ENCODE peak calls at places on chromosomes 7 and 10, in seven cellular contexts. C is HFFc6; P is AG20443; A is activated effector memory CD4-positive, alpha-beta T cell treated with anti-CD3 and anti-CD28 coated beads, Interleukin-2, amount 50 U/mL, for 16 hours; G is nephron progenitor cell; D is omental fat pad; J is SK-MEL-5. T is an unnamed sample.

GRCh38 chr7:22578048-22578770 is 78.2 kb upstream of the STEAP1B start:
- DNase-seq in C (peak; percentile 75), P (no peak), A (no peak), G (no peak), D (no peak), J (no peak), T (no peak)

GRCh38 chr10:15214237-15214636 is 45.7 kb upstream of the NMT2 start:
- DNase-seq in C (no peak), P (no peak), A (peak; percentile 47), G (no peak), D (no peak), J (no peak), T (no peak)

GRCh38 chr7:67377939-67378862 is 381.6 kb downstream of the TYW1 start:
- DNase-seq in C (peak; percentile 55), P (peak; percentile 82), A (peak; percentile 79), G (peak; percentile 82), D (peak; percentile 36), J (peak; percentile 91), T (peak; percentile 2)

GRCh38 chr7:140153666-140154161 is 23.1 kb downstream of the KDM7A start:
- DNase-seq in C (no peak), P (no peak), A (no peak), G (no peak), D (no peak), J (no peak), T (no peak)

GRCh38 chr10:128069351-128070051 is 56.7 kb downstream of the MKI67 start:
- DNase-seq in C (peak; percentile 50), P (peak; percentile 84), A (peak; percentile 92), G (peak; percentile 87), D (peak; percentile 30), J (peak; percentile 64), T (no peak)

GRCh38 chr10:70115948-70116682 is 16.5 kb downstream of the AIFM2 start:
- DNase-seq in C (peak; percentile 4), P (peak; percentile 72), A (peak; percentile 83), G (peak; percentile 65), D (peak; percentile 40), J (peak; percentile 53), T (no peak)

GRCh38 chr10:6071181-6072175 is 9.3 kb upstream of the IL2RA start:
- DNase-seq in C (no peak), P (no peak), A (no peak), G (no peak), D (no peak), J (no peak), T (no peak)

GRCh38 chr7:47846117-47846836 is 102.0 kb downstream of the PKD1L1 start:
- DNase-seq in C (peak; percentile 57), P (peak; percentile 53), A (no peak), G (no peak), D (no peak), J (no peak), T (no peak)

GRCh38 chr10:26855186-26855585 is 5.6 kb downstream of the ABI1 start:
- DNase-seq in C (peak; percentile 44), P (peak; percentile 19), A (no peak), G (no peak), D (no peak), J (no peak), T (no peak)

GRCh38 chr7:78924581-78924980 is 528.9 kb downstream of the MAGI2 start:
- DNase-seq in C (peak; percentile 24), P (peak; percentile 43), A (no peak), G (no peak), D (no peak), J (peak; percentile 75), T (no peak)

GRCh38 chr7:108455833-108456677 is at the start of gene NRCAM:
- DNase-seq in C (no peak), P (peak; percentile 45), A (no peak), G (peak; percentile 88), D (no peak), J (peak; percentile 61), T (no peak)

GRCh38 chr10:43249962-43250624 is 16.8 kb downstream of the RASGEF1A start:
- DNase-seq in C (no peak), P (no peak), A (peak; percentile 69), G (peak; percentile 28), D (peak; percentile 11), J (no peak), T (no peak)

GRCh38 chr10:58384095-58384494 is 1.1 kb upstream of the TFAM start:
- DNase-seq in C (no peak), P (no peak), A (no peak), G (no peak), D (no peak), J (no peak), T (no peak)

GRCh38 chr7:12028508-12028907 is 182.6 kb upstream of the TMEM106B start:
- DNase-seq in C (no peak), P (no peak), A (no peak), G (no peak), D (no peak), J (no peak), T (no peak)

GRCh38 chr10:92873029-92873428 is 24.7 kb downstream of the EXOC6 start:
- DNase-seq in C (no peak), P (no peak), A (no peak), G (no peak), D (no peak), J (no peak), T (no peak)

GRCh38 chr7:44772867-44773266 is 23.6 kb upstream of the PPIA start:
- DNase-seq in C (no peak), P (no peak), A (no peak), G (no peak), D (no peak), J (no peak), T (no peak)

GRCh38 chr10:97795886-97796285 is 24.1 kb upstream of the SFRP5 start:
- DNase-seq in C (no peak), P (no peak), A (no peak), G (no peak), D (no peak), J (no peak), T (no peak)

GRCh38 chr7:99042957-99043356 is 101.0 kb downstream of the SMURF1 start:
- DNase-seq in C (no peak), P (no peak), A (no peak), G (no peak), D (no peak), J (peak; percentile 80), T (no peak)

GRCh38 chr10:133087679-133088523 is at the start of gene ADGRA1:
- DNase-seq in C (no peak), P (peak; percentile 39), A (no peak), G (peak; percentile 80), D (no peak), J (no peak), T (no peak)

GRCh38 chr10:100468322-100468721 is 5.5 kb downstream of the WNT8B start:
- DNase-seq in C (no peak), P (no peak), A (no peak), G (no peak), D (no peak), J (no peak), T (no peak)

GRCh38 chr7:112176241-112176640 is 30.0 kb downstream of the DOCK4 start:
- DNase-seq in C (no peak), P (no peak), A (no peak), G (no peak), D (no peak), J (no peak), T (no peak)

GRCh38 chr10:114504769-114505579 is 100.7 kb upstream of the AFAP1L2 start:
- DNase-seq in C (peak; percentile 35), P (peak; percentile 63), A (no peak), G (no peak), D (no peak), J (no peak), T (peak; percentile 23)

GRCh38 chr10:85610381-85611092 is 756.1 kb downstream of the GRID1 start:
- DNase-seq in C (no peak), P (no peak), A (no peak), G (no peak), D (no peak), J (no peak), T (no peak)

GRCh38 chr7:150428671-150429451 is 21.6 kb upstream of the GIMAP8 start:
- DNase-seq in C (peak; percentile 67), P (peak; percentile 89), A (peak; percentile 58), G (no peak), D (no peak), J (no peak), T (no peak)

GRCh38 chr7:36440880-36441279 is 51.2 kb downstream of the ANLN start:
- DNase-seq in C (peak; percentile 33), P (peak; percentile 42), A (no peak), G (no peak), D (no peak), J (peak; percentile 56), T (no peak)

GRCh38 chr7:135169141-135169935 is 1.2 kb downstream of the CYREN start:
- DNase-seq in C (peak; percentile 48), P (no peak), A (peak; percentile 88), G (peak; percentile 22), D (no peak), J (peak; percentile 88), T (no peak)

GRCh38 chr7:124269774-124270173 is 236.9 kb upstream of the TMEM229A start:
- DNase-seq in C (no peak), P (no peak), A (no peak), G (no peak), D (no peak), J (no peak), T (no peak)

GRCh38 chr10:22615819-22616499 is 98.4 kb downstream of the PIP4K2A start:
- DNase-seq in C (no peak), P (peak; percentile 26), A (peak; percentile 78), G (no peak), D (no peak), J (peak; percentile 47), T (no peak)

GRCh38 chr10:126518186-126519080 is 130.2 kb upstream of the ADAM12 start:
- DNase-seq in C (no peak), P (peak; percentile 25), A (no peak), G (no peak), D (no peak), J (peak; percentile 33), T (no peak)

GRCh38 chr7:30163231-30163894 is 28.6 kb downstream of the MTURN start:
- DNase-seq in C (no peak), P (no peak), A (no peak), G (no peak), D (no peak), J (peak; percentile 95), T (no peak)